ENCODE peak calls at places on chromosomes 5 and 9, in five cellular contexts. One of them, this sample, is unnamed.

GRCh38 chr5:116566251-116566650 is 8.4 kb downstream of the SEMA6A start:
- DNase-seq in IMR-90: no peak
- DNase-seq in mesendoderm: no peak
- DNase-seq in GM12878: no peak
- DNase-seq in A549: no peak
- DNase-seq in this sample: no peak

GRCh38 chr9:120650352-120650751 is 63.9 kb downstream of the MEGF9 start:
- DNase-seq in IMR-90: no peak
- DNase-seq in mesendoderm: no peak
- DNase-seq in GM12878: no peak
- DNase-seq in A549: no peak
- DNase-seq in this sample: no peak

GRCh38 chr9:119974026-119974425 is 604.8 kb upstream of the BRINP1 start:
- DNase-seq in IMR-90: no peak
- DNase-seq in mesendoderm: no peak
- DNase-seq in GM12878: no peak
- DNase-seq in A549: no peak
- DNase-seq in this sample: no peak

GRCh38 chr9:18159254-18159653 is 314.7 kb upstream of the ADAMTSL1 start:
- DNase-seq in IMR-90: no peak
- DNase-seq in mesendoderm: no peak
- DNase-seq in GM12878: no peak
- DNase-seq in A549: no peak
- DNase-seq in this sample: no peak

GRCh38 chr9:124302921-124303320 is 45.2 kb downstream of the NEK6 start:
- DNase-seq in IMR-90: no peak
- DNase-seq in mesendoderm: no peak
- DNase-seq in GM12878: no peak
- DNase-seq in A549: no peak
- DNase-seq in this sample: no peak

GRCh38 chr5:150653145-150653761 is 7.8 kb upstream of the MYOZ3 start:
- DNase-seq in IMR-90: peak
- DNase-seq in mesendoderm: no peak
- DNase-seq in GM12878: no peak
- DNase-seq in A549: no peak
- DNase-seq in this sample: no peak

GRCh38 chr5:41403846-41404245 is 106.6 kb downstream of the PLCXD3 start:
- DNase-seq in IMR-90: peak
- DNase-seq in mesendoderm: no peak
- DNase-seq in GM12878: no peak
- DNase-seq in A549: no peak
- DNase-seq in this sample: no peak

GRCh38 chr5:2039180-2039531 is 156.4 kb upstream of the IRX4 start:
- DNase-seq in IMR-90: no peak
- DNase-seq in mesendoderm: peak
- DNase-seq in GM12878: no peak
- DNase-seq in A549: no peak
- DNase-seq in this sample: no peak

GRCh38 chr5:133599044-133599443 is 13.3 kb downstream of the FSTL4 start:
- DNase-seq in IMR-90: no peak
- DNase-seq in mesendoderm: no peak
- DNase-seq in GM12878: no peak
- DNase-seq in A549: no peak
- DNase-seq in this sample: no peak

GRCh38 chr5:88045146-88045545 is 223.5 kb downstream of the TMEM161B start:
- DNase-seq in IMR-90: no peak
- DNase-seq in mesendoderm: no peak
- DNase-seq in GM12878: no peak
- DNase-seq in A549: no peak
- DNase-seq in this sample: no peak

GRCh38 chr9:95667789-95668188 is 151.0 kb upstream of the PTCH1 start:
- DNase-seq in IMR-90: no peak
- DNase-seq in mesendoderm: no peak
- DNase-seq in GM12878: no peak
- DNase-seq in A549: no peak
- DNase-seq in this sample: no peak

GRCh38 chr9:128358090-128358489 is 13.1 kb upstream of the URM1 start:
- DNase-seq in IMR-90: no peak
- DNase-seq in mesendoderm: no peak
- DNase-seq in GM12878: no peak
- DNase-seq in A549: no peak
- DNase-seq in this sample: no peak

GRCh38 chr5:41112486-41113455 is 41.6 kb upstream of the MROH2B start:
- DNase-seq in IMR-90: peak
- DNase-seq in mesendoderm: no peak
- DNase-seq in GM12878: no peak
- DNase-seq in A549: no peak
- DNase-seq in this sample: no peak

GRCh38 chr9:106405871-106406435 is 457.0 kb upstream of the ZNF462 start:
- DNase-seq in IMR-90: no peak
- DNase-seq in mesendoderm: no peak
- DNase-seq in GM12878: no peak
- DNase-seq in A549: no peak
- DNase-seq in this sample: no peak

GRCh38 chr5:141674747-141675146 is 7.3 kb downstream of the ARAP3 start:
- DNase-seq in IMR-90: no peak
- DNase-seq in mesendoderm: peak
- DNase-seq in GM12878: no peak
- DNase-seq in A549: no peak
- DNase-seq in this sample: no peak

GRCh38 chr5:39117401-39117800 is 43.2 kb upstream of the RICTOR start:
- DNase-seq in IMR-90: peak
- DNase-seq in mesendoderm: no peak
- DNase-seq in GM12878: no peak
- DNase-seq in A549: no peak
- DNase-seq in this sample: no peak

GRCh38 chr5:133870661-133871060 is 97.8 kb downstream of the C5orf15 start:
- DNase-seq in IMR-90: peak
- DNase-seq in mesendoderm: peak
- DNase-seq in GM12878: no peak
- DNase-seq in A549: no peak
- DNase-seq in this sample: peak

GRCh38 chr5:129245489-129245888 is 150.9 kb downstream of the ISOC1 start:
- DNase-seq in IMR-90: no peak
- DNase-seq in mesendoderm: no peak
- DNase-seq in GM12878: no peak
- DNase-seq in A549: no peak
- DNase-seq in this sample: no peak

GRCh38 chr5:149939572-149939971 is 5.0 kb downstream of the PDE6A start:
- DNase-seq in IMR-90: no peak
- DNase-seq in mesendoderm: no peak
- DNase-seq in GM12878: no peak
- DNase-seq in A549: no peak
- DNase-seq in this sample: no peak

GRCh38 chr9:80797841-80798688 is 891.3 kb downstream of the TLE1 start:
- DNase-seq in IMR-90: peak
- DNase-seq in mesendoderm: no peak
- DNase-seq in GM12878: no peak
- DNase-seq in A549: no peak
- DNase-seq in this sample: no peak

GRCh38 chr5:142925795-142926194 is 155.6 kb downstream of the ARHGAP26 start:
- DNase-seq in IMR-90: peak
- DNase-seq in mesendoderm: no peak
- DNase-seq in GM12878: no peak
- DNase-seq in A549: no peak
- DNase-seq in this sample: peak

GRCh38 chr9:38294561-38294960 is 97.9 kb upstream of the ALDH1B1 start:
- DNase-seq in IMR-90: no peak
- DNase-seq in mesendoderm: no peak
- DNase-seq in GM12878: no peak
- DNase-seq in A549: no peak
- DNase-seq in this sample: no peak

GRCh38 chr9:79812507-79813261 is 240.9 kb downstream of the TLE4 start:
- DNase-seq in IMR-90: no peak
- DNase-seq in mesendoderm: no peak
- DNase-seq in GM12878: peak
- DNase-seq in A549: no peak
- DNase-seq in this sample: no peak

GRCh38 chr5:107314330-107314729 is 356.4 kb downstream of the EFNA5 start:
- DNase-seq in IMR-90: no peak
- DNase-seq in mesendoderm: no peak
- DNase-seq in GM12878: no peak
- DNase-seq in A549: no peak
- DNase-seq in this sample: no peak

GRCh38 chr9:94997727-94998126 is 271.2 kb downstream of the AOPEP start:
- DNase-seq in IMR-90: no peak
- DNase-seq in mesendoderm: no peak
- DNase-seq in GM12878: no peak
- DNase-seq in A549: no peak
- DNase-seq in this sample: no peak

GRCh38 chr9:89880721-89881120 is 275.9 kb downstream of the GADD45G start:
- DNase-seq in IMR-90: no peak
- DNase-seq in mesendoderm: no peak
- DNase-seq in GM12878: no peak
- DNase-seq in A549: no peak
- DNase-seq in this sample: no peak

GRCh38 chr5:6827815-6828214 is 114.6 kb downstream of the TENT4A start:
- DNase-seq in IMR-90: no peak
- DNase-seq in mesendoderm: peak
- DNase-seq in GM12878: no peak
- DNase-seq in A549: no peak
- DNase-seq in this sample: no peak

GRCh38 chr5:148484651-148485050 is 100.9 kb downstream of the FBXO38 start:
- DNase-seq in IMR-90: no peak
- DNase-seq in mesendoderm: no peak
- DNase-seq in GM12878: no peak
- DNase-seq in A549: no peak
- DNase-seq in this sample: no peak

GRCh38 chr9:97847474-97848236 is 5.4 kb upstream of the FOXE1 start:
- DNase-seq in IMR-90: no peak
- DNase-seq in mesendoderm: no peak
- DNase-seq in GM12878: no peak
- DNase-seq in A549: no peak
- DNase-seq in this sample: no peak

GRCh38 chr9:87140605-87141109 is 193.4 kb upstream of the GAS1 start:
- DNase-seq in IMR-90: no peak
- DNase-seq in mesendoderm: no peak
- DNase-seq in GM12878: no peak
- DNase-seq in A549: no peak
- DNase-seq in this sample: peak

GRCh38 chr5:318341-318897 is 3.1 kb upstream of the AHRR start:
- DNase-seq in IMR-90: peak
- DNase-seq in mesendoderm: peak
- DNase-seq in GM12878: no peak
- DNase-seq in A549: no peak
- DNase-seq in this sample: peak

GRCh38 chr9:120768247-120768646 is 25.0 kb downstream of the FBXW2 start:
- DNase-seq in IMR-90: no peak
- DNase-seq in mesendoderm: no peak
- DNase-seq in GM12878: no peak
- DNase-seq in A549: no peak
- DNase-seq in this sample: no peak

GRCh38 chr5:148949871-148950863 is 112.7 kb downstream of the SH3TC2 start:
- DNase-seq in IMR-90: no peak
- DNase-seq in mesendoderm: peak
- DNase-seq in GM12878: no peak
- DNase-seq in A549: no peak
- DNase-seq in this sample: no peak

GRCh38 chr5:113232246-113232645 is 202.5 kb downstream of the TSSK1B start:
- DNase-seq in IMR-90: no peak
- DNase-seq in mesendoderm: no peak
- DNase-seq in GM12878: no peak
- DNase-seq in A549: no peak
- DNase-seq in this sample: no peak

GRCh38 chr9:77915744-77916143 is 115.9 kb downstream of the GNAQ start:
- DNase-seq in IMR-90: no peak
- DNase-seq in mesendoderm: no peak
- DNase-seq in GM12878: no peak
- DNase-seq in A549: no peak
- DNase-seq in this sample: no peak

GRCh38 chr5:166330061-166330460 is 1961.4 kb upstream of the WWC1 start:
- DNase-seq in IMR-90: no peak
- DNase-seq in mesendoderm: no peak
- DNase-seq in GM12878: no peak
- DNase-seq in A549: no peak
- DNase-seq in this sample: no peak

GRCh38 chr9:135823036-135823435 is 84.3 kb downstream of the CAMSAP1 start:
- DNase-seq in IMR-90: no peak
- DNase-seq in mesendoderm: no peak
- DNase-seq in GM12878: no peak
- DNase-seq in A549: no peak
- DNase-seq in this sample: no peak
- H3K27ac ChIP-seq in IMR-90: no peak
- H3K27ac ChIP-seq in mesendoderm: no peak
- H3K27ac ChIP-seq in GM12878: no peak
- H3K27ac ChIP-seq in A549: no peak
- H3K27ac ChIP-seq in this sample: no peak

GRCh38 chr9:8733096-8733954 is 933.7 kb upstream of the DMAC1 start:
- DNase-seq in IMR-90: no peak
- DNase-seq in mesendoderm: peak
- DNase-seq in GM12878: no peak
- DNase-seq in A549: no peak
- DNase-seq in this sample: peak
- H3K4me3 ChIP-seq in IMR-90: no peak
- H3K4me3 ChIP-seq in mesendoderm: no peak
- H3K4me3 ChIP-seq in GM12878: no peak
- H3K4me3 ChIP-seq in A549: no peak
- H3K4me3 ChIP-seq in this sample: peak

DNA sequence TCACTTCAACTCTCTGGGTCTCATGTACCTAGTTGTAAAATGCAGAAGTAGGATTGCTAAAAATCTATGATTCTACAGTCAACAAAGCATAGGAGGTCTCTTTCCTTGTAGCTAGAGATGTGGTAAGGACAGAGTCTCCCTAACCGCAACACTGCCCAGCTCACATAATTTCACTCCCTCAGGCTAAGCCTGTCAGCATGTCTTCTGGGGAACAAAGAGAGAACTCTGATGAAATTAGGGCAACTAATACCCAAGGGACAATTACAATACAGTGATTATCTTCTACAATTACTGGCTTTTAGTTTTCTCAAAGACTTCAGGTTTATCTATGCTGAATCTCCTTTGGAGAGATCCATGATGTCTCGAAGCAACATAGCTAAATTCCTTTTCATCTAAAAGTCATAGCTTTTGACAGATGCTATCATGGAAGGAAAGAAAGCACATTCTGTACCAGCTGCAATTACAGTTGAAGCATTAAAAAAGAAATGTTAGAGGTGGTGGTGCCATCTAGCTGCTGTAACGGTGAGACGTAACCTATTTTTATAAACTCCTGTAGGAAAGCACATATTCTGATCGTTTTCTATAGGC is 141.1 kb upstream of the TARS1 start:
- DNase-seq in IMR-90: peak
- DNase-seq in mesendoderm: peak
- DNase-seq in GM12878: peak
- DNase-seq in A549: peak
- DNase-seq in this sample: peak
- H3K27ac ChIP-seq in IMR-90: peak
- H3K27ac ChIP-seq in mesendoderm: no peak
- H3K27ac ChIP-seq in GM12878: no peak
- H3K27ac ChIP-seq in A549: peak
- H3K27ac ChIP-seq in this sample: peak

GRCh38 chr5:94031631-94032030 is 290.2 kb upstream of the POU5F2 start:
- DNase-seq in IMR-90: peak
- DNase-seq in mesendoderm: no peak
- DNase-seq in GM12878: no peak
- DNase-seq in A549: no peak
- DNase-seq in this sample: no peak
- H3K4me3 ChIP-seq in IMR-90: no peak
- H3K4me3 ChIP-seq in mesendoderm: no peak
- H3K4me3 ChIP-seq in GM12878: no peak
- H3K4me3 ChIP-seq in A549: no peak
- H3K4me3 ChIP-seq in this sample: no peak

GRCh38 chr9:122095010-122095767 is 2.1 kb upstream of the TTLL11 start:
- DNase-seq in IMR-90: peak
- DNase-seq in mesendoderm: peak
- DNase-seq in GM12878: no peak
- DNase-seq in A549: peak
- DNase-seq in this sample: peak
- H3K27ac ChIP-seq in IMR-90: no peak
- H3K27ac ChIP-seq in mesendoderm: no peak
- H3K27ac ChIP-seq in GM12878: no peak
- H3K27ac ChIP-seq in A549: no peak
- H3K27ac ChIP-seq in this sample: no peak